ENCODE peak calls at places on chromosomes 16 and 17, in eight cellular contexts. One of them, this sample, is unnamed.
A peak's percentile ranks its signal among the peaks of the same experiment; 100 is the strongest.

GRCh38 chr16:73420244-73421040 is 372.5 kb upstream of the ZFHX3 start:
- DNase-seq in activated CD4-positive, alpha-beta T cell treated with anti-CD3 and anti-CD28 coated beads, Interleukin-2, amount 50 U/mL, for 48 hours: no peak
- DNase-seq in naive thymus-derived CD8-positive, alpha-beta T cell: no peak
- DNase-seq in NCI-H1048: no peak
- DNase-seq in fibroblast of mammary gland: no peak
- DNase-seq in HCEC 1CT: no peak
- DNase-seq in stimulated activated CD8-positive, alpha-beta memory T cell treated with anti-CD3 and anti-CD28 coated beads, Interleukin-15, amount 100 ng/mL, for 48 hours: no peak
- DNase-seq in left colon: no peak
- DNase-seq in this sample: no peak

GRCh38 chr17:64455993-64456885 is 7.3 kb downstream of the MILR1 start:
- DNase-seq in fibroblast of mammary gland: peak; percentile 12
- DNase-seq in activated CD4-positive, alpha-beta T cell treated with anti-CD3 and anti-CD28 coated beads, Interleukin-2, amount 50 U/mL, for 48 hours: no peak
- DNase-seq in stimulated activated CD8-positive, alpha-beta memory T cell treated with anti-CD3 and anti-CD28 coated beads, Interleukin-15, amount 100 ng/mL, for 48 hours: no peak
- DNase-seq in naive thymus-derived CD8-positive, alpha-beta T cell: no peak
- DNase-seq in NCI-H1048: no peak
- DNase-seq in left colon: no peak
- DNase-seq in HCEC 1CT: no peak
- DNase-seq in this sample: no peak

GRCh38 chr16:11742041-11742535 is 569 bp downstream of the TXNDC11 start:
- DNase-seq in left colon: peak; percentile 76
- DNase-seq in fibroblast of mammary gland: no peak
- DNase-seq in NCI-H1048: no peak
- DNase-seq in activated CD4-positive, alpha-beta T cell treated with anti-CD3 and anti-CD28 coated beads, Interleukin-2, amount 50 U/mL, for 48 hours: peak; percentile 53
- DNase-seq in HCEC 1CT: peak; percentile 28
- DNase-seq in naive thymus-derived CD8-positive, alpha-beta T cell: peak; percentile 40
- DNase-seq in stimulated activated CD8-positive, alpha-beta memory T cell treated with anti-CD3 and anti-CD28 coated beads, Interleukin-15, amount 100 ng/mL, for 48 hours: peak; percentile 27
- DNase-seq in this sample: peak; percentile 71

GRCh38 chr16:1045363-1046270 is 26.9 kb upstream of the SSTR5 start:
- DNase-seq in activated CD4-positive, alpha-beta T cell treated with anti-CD3 and anti-CD28 coated beads, Interleukin-2, amount 50 U/mL, for 48 hours: no peak
- DNase-seq in HCEC 1CT: no peak
- DNase-seq in naive thymus-derived CD8-positive, alpha-beta T cell: no peak
- DNase-seq in left colon: no peak
- DNase-seq in fibroblast of mammary gland: no peak
- DNase-seq in stimulated activated CD8-positive, alpha-beta memory T cell treated with anti-CD3 and anti-CD28 coated beads, Interleukin-15, amount 100 ng/mL, for 48 hours: no peak
- DNase-seq in NCI-H1048: no peak
- DNase-seq in this sample: no peak

GRCh38 chr17:31653710-31654109 is 205.3 kb downstream of the COPRS start:
- DNase-seq in naive thymus-derived CD8-positive, alpha-beta T cell: no peak
- DNase-seq in HCEC 1CT: no peak
- DNase-seq in stimulated activated CD8-positive, alpha-beta memory T cell treated with anti-CD3 and anti-CD28 coated beads, Interleukin-15, amount 100 ng/mL, for 48 hours: no peak
- DNase-seq in activated CD4-positive, alpha-beta T cell treated with anti-CD3 and anti-CD28 coated beads, Interleukin-2, amount 50 U/mL, for 48 hours: no peak
- DNase-seq in NCI-H1048: no peak
- DNase-seq in fibroblast of mammary gland: peak; percentile 27
- DNase-seq in left colon: no peak
- DNase-seq in this sample: no peak

GRCh38 chr16:55480228-55480655 is 1.2 kb downstream of the MMP2 start:
- DNase-seq in fibroblast of mammary gland: peak; percentile 93
- DNase-seq in activated CD4-positive, alpha-beta T cell treated with anti-CD3 and anti-CD28 coated beads, Interleukin-2, amount 50 U/mL, for 48 hours: no peak
- DNase-seq in NCI-H1048: no peak
- DNase-seq in naive thymus-derived CD8-positive, alpha-beta T cell: no peak
- DNase-seq in left colon: peak; percentile 62
- DNase-seq in stimulated activated CD8-positive, alpha-beta memory T cell treated with anti-CD3 and anti-CD28 coated beads, Interleukin-15, amount 100 ng/mL, for 48 hours: no peak
- DNase-seq in HCEC 1CT: peak; percentile 89
- DNase-seq in this sample: no peak

GRCh38 chr16:12749076-12749475 is 54.6 kb downstream of the CPPED1 start:
- DNase-seq in activated CD4-positive, alpha-beta T cell treated with anti-CD3 and anti-CD28 coated beads, Interleukin-2, amount 50 U/mL, for 48 hours: no peak
- DNase-seq in left colon: no peak
- DNase-seq in HCEC 1CT: no peak
- DNase-seq in stimulated activated CD8-positive, alpha-beta memory T cell treated with anti-CD3 and anti-CD28 coated beads, Interleukin-15, amount 100 ng/mL, for 48 hours: no peak
- DNase-seq in naive thymus-derived CD8-positive, alpha-beta T cell: no peak
- DNase-seq in NCI-H1048: no peak
- DNase-seq in fibroblast of mammary gland: no peak
- DNase-seq in this sample: no peak

GRCh38 chr16:49671325-49671724 is 184.6 kb downstream of the ZNF423 start:
- DNase-seq in left colon: no peak
- DNase-seq in HCEC 1CT: no peak
- DNase-seq in activated CD4-positive, alpha-beta T cell treated with anti-CD3 and anti-CD28 coated beads, Interleukin-2, amount 50 U/mL, for 48 hours: no peak
- DNase-seq in naive thymus-derived CD8-positive, alpha-beta T cell: no peak
- DNase-seq in NCI-H1048: no peak
- DNase-seq in stimulated activated CD8-positive, alpha-beta memory T cell treated with anti-CD3 and anti-CD28 coated beads, Interleukin-15, amount 100 ng/mL, for 48 hours: no peak
- DNase-seq in fibroblast of mammary gland: no peak
- DNase-seq in this sample: no peak

GRCh38 chr16:83366228-83366627 is 441.6 kb upstream of the HSBP1 start:
- DNase-seq in NCI-H1048: no peak
- DNase-seq in naive thymus-derived CD8-positive, alpha-beta T cell: no peak
- DNase-seq in left colon: no peak
- DNase-seq in activated CD4-positive, alpha-beta T cell treated with anti-CD3 and anti-CD28 coated beads, Interleukin-2, amount 50 U/mL, for 48 hours: no peak
- DNase-seq in stimulated activated CD8-positive, alpha-beta memory T cell treated with anti-CD3 and anti-CD28 coated beads, Interleukin-15, amount 100 ng/mL, for 48 hours: no peak
- DNase-seq in fibroblast of mammary gland: no peak
- DNase-seq in HCEC 1CT: no peak
- DNase-seq in this sample: no peak